ENCODE peak calls at places on chromosome 6, in nine cellular contexts. M, E, I, L, K, J, O, P and A are unnamed samples.

GRCh38 chr6:136790411-136791295 is 1.6 kb downstream of the MAP3K5 start:
- DNase-seq in K (no peak), O (no peak), J (no peak), L (no peak), P (no peak), I (no peak), E (no peak), M (no peak), A (no peak)

GRCh38 chr6:52317841-52318581 is 33.5 kb upstream of the MCM3 start:
- DNase-seq in O (no peak), L (no peak), E (no peak), J (no peak), M (no peak), P (no peak), I (no peak), K (no peak), A (no peak)

GRCh38 chr6:133447924-133448323 is 206.8 kb downstream of the EYA4 start:
- DNase-seq in K (no peak), I (no peak), P (no peak), L (no peak), O (no peak), J (no peak), M (no peak), E (no peak), A (no peak)

GRCh38 chr6:109284675-109285074 is 97.6 kb downstream of the CD164 start:
- DNase-seq in L (no peak), I (no peak), J (no peak), E (no peak), P (no peak), M (no peak), K (no peak), O (no peak), A (no peak)

GRCh38 chr6:154478021-154478651 is 32.3 kb downstream of the CNKSR3 start:
- DNase-seq in M (no peak), J (peak), E (no peak), I (peak), L (no peak), P (no peak), K (no peak), O (no peak), A (no peak)

GRCh38 chr6:110596354-110596753 is 119.9 kb upstream of the SLC22A16 start:
- DNase-seq in J (no peak), M (no peak), P (no peak), K (no peak), I (no peak), E (no peak), L (no peak), O (no peak), A (no peak)

GRCh38 chr6:87287251-87287650 is 35.1 kb upstream of the SMIM8 start:
- DNase-seq in O (no peak), E (no peak), I (no peak), K (no peak), M (no peak), P (no peak), L (no peak), J (no peak), A (no peak)

GRCh38 chr6:127191716-127192115 is 73.2 kb downstream of the RSPO3 start:
- DNase-seq in J (no peak), K (no peak), P (no peak), I (no peak), E (no peak), O (no peak), M (no peak), L (no peak), A (no peak)

GRCh38 chr6:162917506-162917905 is 189.7 kb downstream of the PACRG start:
- DNase-seq in M (no peak), K (no peak), O (no peak), L (peak), I (no peak), J (no peak), E (no peak), P (no peak), A (no peak)

GRCh38 chr6:103854059-103854458 is 1005.7 kb downstream of the HACE1 start:
- DNase-seq in E (no peak), I (no peak), L (no peak), M (no peak), P (no peak), K (no peak), J (no peak), O (no peak), A (no peak)

GRCh38 chr6:159540152-159540551 is 152.9 kb downstream of the SOD2 start:
- DNase-seq in I (peak), M (no peak), E (no peak), J (no peak), O (peak), L (no peak), K (no peak), P (peak), A (no peak)

GRCh38 chr6:47710295-47710694 is 11.9 kb downstream of the ADGRF4 start:
- DNase-seq in E (no peak), M (no peak), L (no peak), K (no peak), I (no peak), J (no peak), P (no peak), O (no peak), A (no peak)

GRCh38 chr6:157033428-157034140 is 256.4 kb downstream of the ARID1B start:
- DNase-seq in P (no peak), M (no peak), J (no peak), E (no peak), K (no peak), I (no peak), O (no peak), L (no peak), A (no peak)

GRCh38 chr6:103908898-103909297 is 950.8 kb downstream of the HACE1 start:
- DNase-seq in O (no peak), I (no peak), P (no peak), J (no peak), L (no peak), E (no peak), K (no peak), M (no peak), A (no peak)

GRCh38 chr6:133916650-133917151 is 27.8 kb downstream of the TCF21 start:
- DNase-seq in I (peak), K (peak), P (peak), L (peak), M (peak), E (peak), O (peak), J (peak), A (peak)

GRCh38 chr6:113591896-113592827 is 265.0 kb upstream of the MARCKS start:
- DNase-seq in O (no peak), L (no peak), J (no peak), K (no peak), I (no peak), E (no peak), M (no peak), P (no peak), A (no peak)

GRCh38 chr6:90097357-90097756 is 199.3 kb downstream of the BACH2 start:
- DNase-seq in K (no peak), M (no peak), J (no peak), O (no peak), E (no peak), P (no peak), L (no peak), I (no peak), A (no peak)

GRCh38 chr6:156857573-156857972 is 80.4 kb downstream of the ARID1B start:
- DNase-seq in E (no peak), M (no peak), P (no peak), K (no peak), O (no peak), I (no peak), J (no peak), L (no peak), A (no peak)

GRCh38 chr6:35173068-35174042 is 32.2 kb upstream of the TCP11 start:
- DNase-seq in P (no peak), M (no peak), L (no peak), E (no peak), I (no peak), K (no peak), J (no peak), O (no peak), A (no peak)

GRCh38 chr6:160174681-160175080 is 53.1 kb downstream of the SLC22A1 start:
- DNase-seq in M (no peak), J (no peak), E (no peak), I (no peak), K (no peak), P (no peak), L (no peak), O (peak), A (no peak)

GRCh38 chr6:15001511-15001910 is 244.4 kb upstream of the JARID2 start:
- DNase-seq in L (no peak), O (no peak), J (no peak), P (no peak), M (no peak), E (no peak), K (no peak), I (no peak), A (no peak)

GRCh38 chr6:100370265-100370664 is 94.5 kb downstream of the SIM1 start:
- DNase-seq in E (no peak), K (no peak), L (no peak), J (no peak), O (no peak), M (no peak), P (no peak), I (no peak), A (no peak)

GRCh38 chr6:158660331-158660730 is 10.5 kb downstream of the SYTL3 start:
- DNase-seq in K (no peak), E (peak), M (no peak), P (no peak), O (peak), J (peak), I (peak), L (no peak), A (no peak)

GRCh38 chr6:64955435-64955848 is 751.6 kb downstream of the EYS start:
- DNase-seq in K (no peak), L (no peak), P (no peak), E (no peak), I (no peak), J (no peak), O (no peak), M (no peak), A (no peak)

GRCh38 chr6:14312497-14312896 is 194.9 kb downstream of the CD83 start:
- DNase-seq in E (no peak), K (no peak), O (no peak), P (no peak), L (no peak), I (no peak), M (no peak), J (no peak), A (no peak)

GRCh38 chr6:158752613-158753012 is 66.6 kb downstream of the EZR start:
- DNase-seq in E (no peak), L (no peak), I (no peak), P (no peak), J (no peak), K (no peak), M (no peak), O (no peak), A (no peak)

GRCh38 chr6:64996301-64996700 is 710.7 kb downstream of the EYS start:
- DNase-seq in J (no peak), I (no peak), L (no peak), M (no peak), E (no peak), O (no peak), K (no peak), P (no peak), A (no peak)

GRCh38 chr6:16559091-16559490 is 202.2 kb downstream of the ATXN1 start:
- DNase-seq in E (no peak), L (no peak), O (no peak), M (no peak), K (no peak), J (no peak), I (no peak), P (no peak), A (no peak)

GRCh38 chr6:136795996-136796395 is 3.7 kb upstream of the MAP3K5 start:
- DNase-seq in L (no peak), K (no peak), J (no peak), P (no peak), I (no peak), M (no peak), O (no peak), E (no peak), A (no peak)

GRCh38 chr6:35025241-35026188 is 115.6 kb downstream of the TCP11 start:
- DNase-seq in M (no peak), L (no peak), I (no peak), J (no peak), K (no peak), O (no peak), P (no peak), E (no peak), A (no peak)

GRCh38 chr6:139135578-139136545 is 982 bp downstream of the HECA start:
- DNase-seq in J (peak), E (peak), L (no peak), K (peak), I (peak), O (peak), M (peak), P (peak), A (peak)

GRCh38 chr6:145067430-145067829 is 667.9 kb downstream of the EPM2A start:
- DNase-seq in E (no peak), M (no peak), K (no peak), J (no peak), O (no peak), L (no peak), I (no peak), P (no peak), A (no peak)

GRCh38 chr6:6845603-6846002 is 257.1 kb downstream of the LY86 start:
- DNase-seq in O (no peak), I (no peak), L (no peak), M (no peak), J (no peak), K (no peak), P (no peak), E (no peak), A (no peak)

GRCh38 chr6:105787747-105788146 is 298.4 kb upstream of the PRDM1 start:
- DNase-seq in O (no peak), M (no peak), I (no peak), J (no peak), K (no peak), P (no peak), E (no peak), L (no peak), A (no peak)

GRCh38 chr6:105793132-105793531 is 293.0 kb upstream of the PRDM1 start:
- DNase-seq in K (no peak), J (no peak), M (no peak), O (peak), E (peak), I (no peak), P (no peak), L (no peak), A (no peak)

GRCh38 chr6:105789935-105790334 is 296.2 kb upstream of the PRDM1 start:
- DNase-seq in M (no peak), E (no peak), O (no peak), K (no peak), J (no peak), L (no peak), I (no peak), P (no peak), A (no peak)

GRCh38 chr6:105791569-105792318 is 294.4 kb upstream of the PRDM1 start:
- DNase-seq in E (peak), J (no peak), M (no peak), P (no peak), I (no peak), O (no peak), L (no peak), K (no peak), A (no peak)

DNA sequence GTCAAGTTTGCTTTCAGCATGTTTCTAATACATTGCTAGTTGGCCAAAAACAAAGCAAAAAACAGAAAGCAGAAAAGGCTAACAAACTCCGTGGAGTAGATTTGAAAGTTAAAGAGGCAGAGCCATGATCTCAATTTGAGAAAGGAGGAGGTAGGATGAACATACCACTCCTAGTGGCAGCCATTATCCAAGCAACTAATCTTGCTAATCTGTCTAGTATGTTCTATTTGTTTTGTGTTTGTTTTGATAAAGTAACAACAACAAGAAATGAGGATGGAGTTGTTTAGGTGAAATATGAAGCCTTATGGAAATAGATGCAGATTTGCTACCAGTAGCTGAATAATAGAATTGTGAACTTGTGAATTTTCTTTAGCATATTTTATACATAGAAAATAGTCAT is 295.5 kb upstream of the PRDM1 start:
- DNase-seq in M (no peak), K (no peak), I (no peak), O (no peak), E (no peak), L (no peak), P (no peak), J (no peak), A (no peak)
- TF ChIP-seq CTCF in M (no peak), K (no peak), I (no peak), O (no peak), E (peak), L (no peak), P (no peak), J (no peak), A (no peak)

DNA sequence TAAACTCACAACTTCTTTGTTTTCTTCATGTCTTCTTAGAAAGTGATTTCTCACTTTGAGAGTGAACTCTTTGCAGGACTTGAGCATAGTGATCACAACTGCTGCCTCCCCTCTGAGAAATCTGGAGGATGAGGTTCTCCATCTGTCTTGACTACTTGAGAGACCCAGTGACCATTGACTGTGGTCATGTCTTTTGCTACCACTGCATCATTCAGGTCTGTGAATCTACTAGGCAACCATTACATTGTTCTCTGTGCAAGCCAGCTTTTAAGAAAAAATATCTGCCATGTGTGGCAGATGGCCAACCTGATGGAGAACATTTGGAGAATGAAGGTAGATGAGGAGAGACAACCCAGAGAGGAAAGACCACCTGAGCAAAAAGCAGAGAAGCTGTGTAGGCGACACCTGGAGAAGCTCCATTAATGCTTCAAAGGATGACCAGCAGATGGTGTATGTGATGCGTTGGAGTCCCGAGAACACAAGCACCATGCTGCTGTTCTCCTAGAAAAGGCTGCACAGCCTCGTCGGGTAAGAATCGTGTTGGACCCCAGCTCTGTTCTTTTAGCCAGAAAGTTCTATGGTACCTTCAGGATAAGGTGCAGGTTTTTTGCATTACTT is 25.1 kb upstream of the TRIM26 start:
- DNase-seq in P (no peak), E (peak), K (no peak), J (no peak), I (no peak), M (no peak), O (peak), L (no peak), A (no peak)
- TF ChIP-seq CTCF in P (peak), E (peak), K (peak), J (no peak), I (peak), M (no peak), O (peak), L (peak), A (no peak)

GRCh38 chr6:44921787-44922186 is 406.3 kb upstream of the RUNX2 start:
- DNase-seq in M (no peak), K (no peak), P (no peak), I (no peak), L (no peak), O (no peak), E (no peak), J (no peak), A (no peak)
- TF ChIP-seq CTCF in M (no peak), K (no peak), P (no peak), I (no peak), L (no peak), O (no peak), E (no peak), J (no peak), A (no peak)

GRCh38 chr6:70108230-70108629 is 194.7 kb downstream of the COL9A1 start:
- DNase-seq in E (peak), P (no peak), I (no peak), J (no peak), K (no peak), L (no peak), M (no peak), O (peak), A (no peak)
- TF ChIP-seq CTCF in E (peak), P (peak), I (peak), J (peak), K (no peak), L (peak), M (peak), O (peak), A (peak)

GRCh38 chr6:30493643-30494250 is 4.4 kb downstream of the HLA-E start:
- DNase-seq in E (no peak), J (no peak), O (no peak), L (no peak), K (no peak), M (no peak), I (peak), P (no peak), A (no peak)
- TF ChIP-seq CTCF in E (peak), J (no peak), O (peak), L (peak), K (peak), M (no peak), I (peak), P (peak), A (no peak)

DNA sequence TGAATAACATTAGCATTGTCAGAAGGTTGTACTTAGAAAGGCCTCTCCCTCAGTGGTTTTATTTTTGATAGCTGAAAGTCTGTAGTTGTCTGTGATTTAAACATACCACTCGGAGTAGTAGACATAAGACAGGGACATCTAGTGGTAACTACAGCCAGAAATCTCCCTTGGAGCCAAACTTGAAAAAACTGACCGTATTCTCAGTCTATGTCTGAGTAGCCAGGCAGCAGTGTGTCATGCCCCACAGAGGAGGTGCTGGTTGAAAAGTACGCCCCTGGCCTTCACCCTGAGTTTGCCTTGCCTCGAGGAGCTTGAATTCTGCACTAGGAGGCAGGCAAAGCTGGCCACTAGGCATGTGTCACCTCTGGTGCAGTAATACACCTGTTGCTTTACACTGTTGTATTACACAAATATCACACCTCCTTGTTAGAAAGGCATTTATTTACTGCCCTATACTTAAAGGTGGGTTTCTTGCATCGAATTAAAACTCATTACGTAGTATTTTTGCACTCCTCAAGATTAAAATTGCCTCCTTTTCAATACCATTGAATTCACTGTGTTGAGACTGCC is 20.8 kb downstream of the ZBTB2 start:
- DNase-seq in M (no peak), L (no peak), P (no peak), E (no peak), K (no peak), I (no peak), J (no peak), O (no peak), A (no peak)
- TF ChIP-seq CTCF in M (no peak), L (no peak), P (peak), E (no peak), K (no peak), I (no peak), J (no peak), O (no peak), A (no peak)

DNA sequence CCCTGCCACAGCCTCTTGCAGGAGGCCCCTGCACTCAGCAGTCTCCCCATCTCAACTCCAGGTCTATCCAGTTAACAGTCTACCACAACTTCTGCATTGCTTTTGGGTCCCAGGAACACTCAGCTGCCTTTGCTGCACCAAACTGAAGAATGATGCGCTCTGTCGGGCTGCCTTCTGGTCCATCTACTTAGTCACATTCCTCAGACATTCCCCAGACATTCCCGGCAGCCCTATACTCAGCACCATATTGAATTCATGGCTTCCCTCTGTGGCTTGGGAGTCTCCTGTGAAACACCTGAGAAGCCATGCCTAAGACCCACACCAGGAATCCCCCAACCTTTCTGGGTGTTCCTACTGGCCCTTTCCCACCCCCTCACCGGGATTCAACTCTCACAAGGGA is 99.6 kb upstream of the COL21A1 start:
- DNase-seq in K (no peak), P (no peak), O (no peak), J (no peak), I (no peak), E (no peak), M (no peak), L (no peak), A (no peak)
- TF ChIP-seq CTCF in K (no peak), P (no peak), O (no peak), J (no peak), I (no peak), E (no peak), M (no peak), L (no peak), A (no peak)